ENCODE peak calls at places on chromosome 4, in eight cellular contexts. A, V, O, W, G, D, Y and X are unnamed samples.

GRCh38 chr4:86013623-86014022 is 346.2 kb downstream of the MAPK10 start:
- DNase-seq in A (no peak), O (peak), D (no peak), W (no peak), V (no peak), G (no peak), Y (no peak), X (no peak)

GRCh38 chr4:115119804-115120352 is 6.5 kb upstream of the NDST4 start:
- DNase-seq in V (no peak), G (peak), D (no peak), A (no peak), O (no peak), Y (no peak), W (no peak), X (no peak)

GRCh38 chr4:185096032-185096653 is 46.9 kb upstream of the SLC25A4 start:
- DNase-seq in G (peak), A (no peak), W (no peak), O (no peak), D (no peak), V (peak), Y (no peak), X (peak)

GRCh38 chr4:29805245-29805644 is 914.9 kb upstream of the PCDH7 start:
- DNase-seq in D (no peak), V (no peak), O (no peak), A (no peak), G (peak), W (no peak), Y (no peak), X (peak)

GRCh38 chr4:126097155-126097554 is 782.4 kb downstream of the FAT4 start:
- DNase-seq in G (no peak), W (no peak), D (no peak), V (no peak), O (no peak), A (no peak), Y (no peak), X (no peak)

GRCh38 chr4:109079731-109080130 is 222.7 kb downstream of the COL25A1 start:
- DNase-seq in Y (no peak), D (no peak), V (no peak), G (no peak), O (no peak), W (no peak), A (no peak), X (no peak)

GRCh38 chr4:72969957-72970356 is 99.6 kb downstream of the COX18 start:
- DNase-seq in W (no peak), A (no peak), O (no peak), G (no peak), Y (no peak), V (no peak), D (no peak), X (no peak)

GRCh38 chr4:131085009-131085408 is 1989.1 kb downstream of the C4orf33 start:
- DNase-seq in W (no peak), V (no peak), A (no peak), D (no peak), Y (no peak), G (no peak), O (no peak), X (no peak)

GRCh38 chr4:148151797-148152196 is 290.4 kb downstream of the NR3C2 start:
- DNase-seq in W (no peak), A (no peak), O (no peak), Y (no peak), D (no peak), V (no peak), G (no peak), X (no peak)

GRCh38 chr4:600850-601515 is 24.4 kb upstream of the PDE6B start:
- DNase-seq in W (peak), G (no peak), V (no peak), D (no peak), Y (no peak), A (peak), O (no peak), X (no peak)

GRCh38 chr4:147864591-147864990 is 132.7 kb downstream of the ARHGAP10 start:
- DNase-seq in O (no peak), G (no peak), A (no peak), W (no peak), Y (no peak), V (no peak), D (no peak), X (no peak)

GRCh38 chr4:156516698-156517097 is 454.9 kb downstream of the PDGFC start:
- DNase-seq in D (no peak), A (no peak), Y (no peak), W (no peak), O (no peak), V (no peak), G (no peak), X (no peak)

GRCh38 chr4:78899302-78899701 is 39.9 kb downstream of the PAQR3 start:
- DNase-seq in V (no peak), W (no peak), Y (no peak), O (no peak), D (no peak), A (no peak), G (no peak), X (no peak)

GRCh38 chr4:164977243-164978164 is at the start of gene TRIM61:
- DNase-seq in G (no peak), A (peak), D (peak), Y (no peak), W (peak), V (no peak), O (no peak), X (no peak)

GRCh38 chr4:90745176-90745575 is 618.0 kb downstream of the CCSER1 start:
- DNase-seq in V (peak), A (no peak), D (no peak), O (peak), W (no peak), Y (no peak), G (no peak), X (no peak)

GRCh38 chr4:156169011-156169410 is 215.3 kb upstream of the CTSO start:
- DNase-seq in O (peak), G (peak), Y (peak), W (no peak), D (no peak), V (peak), A (no peak), X (peak)

GRCh38 chr4:133555671-133556070 is 406.6 kb downstream of the PCDH10 start:
- DNase-seq in G (no peak), D (no peak), W (no peak), V (no peak), Y (no peak), O (no peak), A (no peak), X (no peak)

GRCh38 chr4:81030061-81030616 is 369 bp upstream of the BMP3 start:
- DNase-seq in Y (no peak), W (no peak), A (no peak), V (no peak), G (no peak), O (no peak), D (no peak), X (no peak)

GRCh38 chr4:148441624-148441985 is 609 bp downstream of the NR3C2 start:
- DNase-seq in W (no peak), O (no peak), A (no peak), Y (no peak), D (no peak), V (peak), G (no peak), X (no peak)

GRCh38 chr4:110540606-110541440 is 64.9 kb downstream of the ENPEP start:
- DNase-seq in A (no peak), W (no peak), V (peak), O (peak), Y (no peak), D (no peak), G (no peak), X (no peak)

GRCh38 chr4:114386637-114387233 is 211.9 kb upstream of the UGT8 start:
- DNase-seq in A (no peak), W (no peak), G (peak), O (no peak), V (peak), D (no peak), Y (no peak), X (peak)

GRCh38 chr4:1512738-1513660 is 106.8 kb upstream of the NKX1-1 start:
- DNase-seq in V (peak), D (peak), Y (no peak), W (peak), G (peak), A (peak), O (no peak), X (peak)

GRCh38 chr4:22607382-22607781 is 85.4 kb upstream of the GBA3 start:
- DNase-seq in V (peak), A (peak), W (peak), G (peak), O (no peak), D (peak), Y (peak), X (peak)

GRCh38 chr4:183797445-183798248 is 107.5 kb upstream of the STOX2 start:
- DNase-seq in A (no peak), O (peak), Y (peak), D (no peak), W (no peak), G (peak), V (peak), X (peak)

GRCh38 chr4:112379306-112379705 is 82.1 kb downstream of the ALPK1 start:
- DNase-seq in A (no peak), Y (no peak), V (no peak), G (no peak), W (no peak), O (no peak), D (no peak), X (peak)

GRCh38 chr4:43243433-43244116 is 351.1 kb downstream of the GRXCR1 start:
- DNase-seq in O (no peak), D (no peak), G (no peak), W (no peak), V (no peak), Y (no peak), A (no peak), X (no peak)

GRCh38 chr4:6126971-6127745 is 73.2 kb downstream of the JAKMIP1 start:
- DNase-seq in V (no peak), O (no peak), Y (no peak), D (no peak), W (no peak), A (no peak), G (no peak), X (no peak)

GRCh38 chr4:187996502-187997177 is 1.1 kb downstream of the ZFP42 start:
- DNase-seq in A (no peak), D (no peak), W (no peak), G (no peak), Y (no peak), O (no peak), V (no peak), X (peak)

GRCh38 chr4:19819737-19820136 is 432.0 kb upstream of the SLIT2 start:
- DNase-seq in D (no peak), G (no peak), O (no peak), V (no peak), A (no peak), W (no peak), Y (no peak), X (no peak)

GRCh38 chr4:184851200-184851541 is 25.4 kb upstream of the ACSL1 start:
- DNase-seq in O (no peak), Y (no peak), W (no peak), D (no peak), V (no peak), G (no peak), A (no peak), X (no peak)

GRCh38 chr4:6799091-6799490 is 16.6 kb downstream of the KIAA0232 start:
- DNase-seq in Y (no peak), D (no peak), G (no peak), A (no peak), O (no peak), W (no peak), V (no peak), X (no peak)

GRCh38 chr4:73917081-73917501 is 47.9 kb downstream of the CXCL1 start:
- DNase-seq in V (peak), G (no peak), O (peak), A (no peak), W (no peak), Y (no peak), D (no peak), X (no peak)

GRCh38 chr4:169345207-169345788 is 74.5 kb upstream of the SH3RF1 start:
- DNase-seq in Y (no peak), O (peak), D (no peak), G (peak), V (peak), W (no peak), A (no peak), X (no peak)

GRCh38 chr4:7120341-7120740 is 52.5 kb upstream of the GRPEL1 start:
- DNase-seq in G (peak), O (no peak), W (no peak), V (peak), D (no peak), Y (no peak), A (no peak), X (no peak)

GRCh38 chr4:41156574-41156973 is 57.8 kb downstream of the APBB2 start:
- DNase-seq in Y (no peak), D (no peak), V (peak), W (no peak), A (no peak), O (no peak), G (no peak), X (no peak)

GRCh38 chr4:148015058-148015457 is 283.2 kb downstream of the ARHGAP10 start:
- DNase-seq in W (no peak), V (peak), O (no peak), Y (no peak), A (no peak), G (no peak), D (no peak), X (no peak)

GRCh38 chr4:35106091-35106734 is 1138.1 kb downstream of the ARAP2 start:
- DNase-seq in A (no peak), D (no peak), Y (no peak), V (no peak), G (no peak), O (no peak), W (no peak), X (no peak)

GRCh38 chr4:139042981-139043460 is 27.4 kb downstream of the NOCT start:
- DNase-seq in D (no peak), Y (no peak), A (no peak), G (peak), W (no peak), O (no peak), V (no peak), X (peak)